ENCODE peak calls at places on chromosome 4, in four cellular contexts. One of them, this sample, is unnamed.
A peak's percentile ranks its signal among the peaks of the same experiment; 100 is the strongest.

GRCh38 chr4:53908661-53909078 is 155.7 kb downstream of the CHIC2 start:
- DNase-seq in G401: peak; percentile 67
- DNase-seq in stimulated activated CD4-positive, alpha-beta T cell treated with anti-CD3 and anti-CD28 coated beads, Interleukin-15, amount 100 ng/mL, for 24 hours: no peak
- DNase-seq in C1 segment of cervical spinal cord: no peak
- DNase-seq in this sample: no peak

GRCh38 chr4:37805091-37805490 is 21.4 kb upstream of the PGM2 start:
- DNase-seq in G401: no peak
- DNase-seq in C1 segment of cervical spinal cord: no peak
- DNase-seq in stimulated activated CD4-positive, alpha-beta T cell treated with anti-CD3 and anti-CD28 coated beads, Interleukin-15, amount 100 ng/mL, for 24 hours: no peak
- DNase-seq in this sample: no peak

GRCh38 chr4:41204400-41204978 is 9.9 kb downstream of the APBB2 start:
- DNase-seq in stimulated activated CD4-positive, alpha-beta T cell treated with anti-CD3 and anti-CD28 coated beads, Interleukin-15, amount 100 ng/mL, for 24 hours: no peak
- DNase-seq in C1 segment of cervical spinal cord: no peak
- DNase-seq in G401: no peak
- DNase-seq in this sample: no peak

GRCh38 chr4:15918484-15919129 is 19.9 kb downstream of the FGFBP1 start:
- DNase-seq in stimulated activated CD4-positive, alpha-beta T cell treated with anti-CD3 and anti-CD28 coated beads, Interleukin-15, amount 100 ng/mL, for 24 hours: no peak
- DNase-seq in C1 segment of cervical spinal cord: no peak
- DNase-seq in G401: no peak
- DNase-seq in this sample: no peak

GRCh38 chr4:102535398-102536082 is 34.4 kb downstream of the NFKB1 start:
- DNase-seq in C1 segment of cervical spinal cord: no peak
- DNase-seq in G401: no peak
- DNase-seq in stimulated activated CD4-positive, alpha-beta T cell treated with anti-CD3 and anti-CD28 coated beads, Interleukin-15, amount 100 ng/mL, for 24 hours: no peak
- DNase-seq in this sample: no peak

GRCh38 chr4:96543346-96543745 is 703.5 kb downstream of the PDHA2 start:
- DNase-seq in stimulated activated CD4-positive, alpha-beta T cell treated with anti-CD3 and anti-CD28 coated beads, Interleukin-15, amount 100 ng/mL, for 24 hours: no peak
- DNase-seq in C1 segment of cervical spinal cord: no peak
- DNase-seq in G401: no peak
- DNase-seq in this sample: no peak

GRCh38 chr4:125316391-125316780 is 1.6 kb downstream of the FAT4 start:
- DNase-seq in G401: no peak
- DNase-seq in stimulated activated CD4-positive, alpha-beta T cell treated with anti-CD3 and anti-CD28 coated beads, Interleukin-15, amount 100 ng/mL, for 24 hours: peak; percentile 11
- DNase-seq in C1 segment of cervical spinal cord: no peak
- DNase-seq in this sample: no peak

GRCh38 chr4:186497043-186497442 is 58.3 kb downstream of the MTNR1A start:
- DNase-seq in C1 segment of cervical spinal cord: no peak
- DNase-seq in G401: no peak
- DNase-seq in stimulated activated CD4-positive, alpha-beta T cell treated with anti-CD3 and anti-CD28 coated beads, Interleukin-15, amount 100 ng/mL, for 24 hours: no peak
- DNase-seq in this sample: no peak

GRCh38 chr4:112173593-112174559 is 28.6 kb downstream of the FAM241A start:
- DNase-seq in G401: no peak
- DNase-seq in stimulated activated CD4-positive, alpha-beta T cell treated with anti-CD3 and anti-CD28 coated beads, Interleukin-15, amount 100 ng/mL, for 24 hours: no peak
- DNase-seq in C1 segment of cervical spinal cord: no peak
- DNase-seq in this sample: no peak

GRCh38 chr4:13881880-13882279 is 254.4 kb upstream of the BOD1L1 start:
- DNase-seq in C1 segment of cervical spinal cord: no peak
- DNase-seq in stimulated activated CD4-positive, alpha-beta T cell treated with anti-CD3 and anti-CD28 coated beads, Interleukin-15, amount 100 ng/mL, for 24 hours: no peak
- DNase-seq in G401: peak; percentile 8
- DNase-seq in this sample: no peak

GRCh38 chr4:41455215-41455614 is 82.7 kb upstream of the LIMCH1 start:
- DNase-seq in stimulated activated CD4-positive, alpha-beta T cell treated with anti-CD3 and anti-CD28 coated beads, Interleukin-15, amount 100 ng/mL, for 24 hours: no peak
- DNase-seq in G401: no peak
- DNase-seq in C1 segment of cervical spinal cord: no peak
- DNase-seq in this sample: no peak

GRCh38 chr4:183932576-183932975 is 27.5 kb downstream of the STOX2 start:
- DNase-seq in stimulated activated CD4-positive, alpha-beta T cell treated with anti-CD3 and anti-CD28 coated beads, Interleukin-15, amount 100 ng/mL, for 24 hours: no peak
- DNase-seq in G401: no peak
- DNase-seq in C1 segment of cervical spinal cord: no peak
- DNase-seq in this sample: no peak

GRCh38 chr4:184805462-184806245 is 20.1 kb downstream of the ACSL1 start:
- DNase-seq in G401: peak; percentile 62
- DNase-seq in C1 segment of cervical spinal cord: peak; percentile 82
- DNase-seq in stimulated activated CD4-positive, alpha-beta T cell treated with anti-CD3 and anti-CD28 coated beads, Interleukin-15, amount 100 ng/mL, for 24 hours: no peak
- DNase-seq in this sample: no peak

GRCh38 chr4:169340834-169341233 is 70.1 kb upstream of the SH3RF1 start:
- DNase-seq in G401: no peak
- DNase-seq in stimulated activated CD4-positive, alpha-beta T cell treated with anti-CD3 and anti-CD28 coated beads, Interleukin-15, amount 100 ng/mL, for 24 hours: no peak
- DNase-seq in C1 segment of cervical spinal cord: peak; percentile 23
- DNase-seq in this sample: no peak

GRCh38 chr4:3786196-3786869 is 20.1 kb downstream of the ADRA2C start:
- DNase-seq in stimulated activated CD4-positive, alpha-beta T cell treated with anti-CD3 and anti-CD28 coated beads, Interleukin-15, amount 100 ng/mL, for 24 hours: no peak
- DNase-seq in G401: peak; percentile 78
- DNase-seq in C1 segment of cervical spinal cord: peak; percentile 51
- DNase-seq in this sample: no peak

GRCh38 chr4:20252656-20253271 is 1.1 kb downstream of the SLIT2 start:
- DNase-seq in stimulated activated CD4-positive, alpha-beta T cell treated with anti-CD3 and anti-CD28 coated beads, Interleukin-15, amount 100 ng/mL, for 24 hours: peak; percentile 4
- DNase-seq in G401: no peak
- DNase-seq in C1 segment of cervical spinal cord: no peak
- DNase-seq in this sample: no peak

GRCh38 chr4:182103614-182104319 is 139.4 kb upstream of the TENM3 start:
- DNase-seq in G401: no peak
- DNase-seq in C1 segment of cervical spinal cord: no peak
- DNase-seq in stimulated activated CD4-positive, alpha-beta T cell treated with anti-CD3 and anti-CD28 coated beads, Interleukin-15, amount 100 ng/mL, for 24 hours: no peak
- DNase-seq in this sample: no peak

GRCh38 chr4:108360857-108361820 is 192.4 kb upstream of the LEF1 start:
- DNase-seq in G401: peak; percentile 41
- DNase-seq in stimulated activated CD4-positive, alpha-beta T cell treated with anti-CD3 and anti-CD28 coated beads, Interleukin-15, amount 100 ng/mL, for 24 hours: no peak
- DNase-seq in C1 segment of cervical spinal cord: no peak
- DNase-seq in this sample: no peak

GRCh38 chr4:8404791-8405515 is 35.6 kb downstream of the ACOX3 start:
- DNase-seq in stimulated activated CD4-positive, alpha-beta T cell treated with anti-CD3 and anti-CD28 coated beads, Interleukin-15, amount 100 ng/mL, for 24 hours: no peak
- DNase-seq in G401: no peak
- DNase-seq in C1 segment of cervical spinal cord: no peak
- DNase-seq in this sample: no peak

GRCh38 chr4:1413221-1413663 is 7.0 kb upstream of the NKX1-1 start:
- DNase-seq in C1 segment of cervical spinal cord: no peak
- DNase-seq in stimulated activated CD4-positive, alpha-beta T cell treated with anti-CD3 and anti-CD28 coated beads, Interleukin-15, amount 100 ng/mL, for 24 hours: no peak
- DNase-seq in G401: no peak
- DNase-seq in this sample: no peak

GRCh38 chr4:27011401-27011800 is 150.8 kb downstream of the STIM2 start:
- DNase-seq in stimulated activated CD4-positive, alpha-beta T cell treated with anti-CD3 and anti-CD28 coated beads, Interleukin-15, amount 100 ng/mL, for 24 hours: no peak
- DNase-seq in C1 segment of cervical spinal cord: no peak
- DNase-seq in G401: no peak
- DNase-seq in this sample: no peak

GRCh38 chr4:6408263-6408662 is 64.2 kb downstream of the PPP2R2C start:
- DNase-seq in G401: no peak
- DNase-seq in C1 segment of cervical spinal cord: no peak
- DNase-seq in stimulated activated CD4-positive, alpha-beta T cell treated with anti-CD3 and anti-CD28 coated beads, Interleukin-15, amount 100 ng/mL, for 24 hours: no peak
- DNase-seq in this sample: no peak

GRCh38 chr4:188903995-188904394 is 764.8 kb downstream of the TRIML1 start:
- DNase-seq in G401: no peak
- DNase-seq in C1 segment of cervical spinal cord: no peak
- DNase-seq in stimulated activated CD4-positive, alpha-beta T cell treated with anti-CD3 and anti-CD28 coated beads, Interleukin-15, amount 100 ng/mL, for 24 hours: no peak
- DNase-seq in this sample: no peak

GRCh38 chr4:45795165-45795564 is 328.7 kb downstream of the GABRG1 start:
- DNase-seq in G401: no peak
- DNase-seq in C1 segment of cervical spinal cord: no peak
- DNase-seq in stimulated activated CD4-positive, alpha-beta T cell treated with anti-CD3 and anti-CD28 coated beads, Interleukin-15, amount 100 ng/mL, for 24 hours: no peak
- DNase-seq in this sample: no peak